ENCODE peak calls at places on chromosomes 2 and 18, in seven cellular contexts. P is nucleus accumbens; E is KG1; W is activated CD4-positive, alpha-beta T cell treated with anti-CD3 and anti-CD28 coated beads, Interleukin-2, amount 50 U/mL, for 24 hours; R is sciatic nerve; J is NCI-H2081; U is EL. A is an unnamed sample.

GRCh38 chr2:196376984-196377877 is 205.9 kb upstream of the STK17B start:
- DNase-seq in P (no peak), E (no peak), W (peak), R (no peak), J (no peak), U (no peak), A (no peak)

GRCh38 chr2:10266133-10266620 is 36.5 kb upstream of the HPCAL1 start:
- DNase-seq in P (no peak), E (no peak), W (no peak), R (peak), J (no peak), U (peak), A (no peak)

GRCh38 chr2:241350878-241351639 is 5.0 kb upstream of the FARP2 start:
- DNase-seq in P (no peak), E (no peak), W (no peak), R (no peak), J (no peak), U (no peak), A (no peak)

GRCh38 chr2:163453920-163454319 is 281.9 kb downstream of the FIGN start:
- DNase-seq in P (no peak), E (no peak), W (no peak), R (no peak), J (no peak), U (no peak), A (no peak)

GRCh38 chr2:122338000-122338399 is 582.5 kb downstream of the TSN start:
- DNase-seq in P (no peak), E (no peak), W (no peak), R (no peak), J (no peak), U (no peak), A (no peak)

GRCh38 chr2:220499281-220499680 is 871.9 kb downstream of the SLC4A3 start:
- DNase-seq in P (no peak), E (no peak), W (no peak), R (no peak), J (no peak), U (peak), A (no peak)

GRCh38 chr2:113263546-113263945 is 15.2 kb downstream of the PAX8 start:
- DNase-seq in P (no peak), E (no peak), W (no peak), R (no peak), J (no peak), U (no peak), A (no peak)

GRCh38 chr18:42053188-42053781 is 98.3 kb downstream of the PIK3C3 start:
- DNase-seq in P (no peak), E (no peak), W (peak), R (peak), J (peak), U (peak), A (no peak)

GRCh38 chr2:21924640-21925285 is 801.0 kb downstream of the TDRD15 start:
- DNase-seq in P (no peak), E (no peak), W (no peak), R (no peak), J (no peak), U (no peak), A (no peak)

GRCh38 chr2:185567940-185568339 is 170.7 kb upstream of the FSIP2 start:
- DNase-seq in P (no peak), E (no peak), W (no peak), R (no peak), J (no peak), U (no peak), A (no peak)

GRCh38 chr2:230812041-230812440 is 52.7 kb upstream of the ITM2C start:
- DNase-seq in P (no peak), E (no peak), W (no peak), R (no peak), J (no peak), U (no peak), A (no peak)

GRCh38 chr2:240848900-240849680 is 19.5 kb upstream of the AGXT start:
- DNase-seq in P (no peak), E (no peak), W (no peak), R (no peak), J (no peak), U (no peak), A (no peak)

GRCh38 chr2:128607981-128608506 is 289.4 kb upstream of the HS6ST1 start:
- DNase-seq in P (no peak), E (no peak), W (no peak), R (peak), J (no peak), U (no peak), A (no peak)

GRCh38 chr2:231364961-231365810 is 30.3 kb upstream of the B3GNT7 start:
- DNase-seq in P (no peak), E (no peak), W (no peak), R (peak), J (peak), U (peak), A (no peak)

GRCh38 chr2:149989447-149990063 is 402.0 kb upstream of the MMADHC start:
- DNase-seq in P (no peak), E (no peak), W (no peak), R (no peak), J (no peak), U (peak), A (no peak)

GRCh38 chr2:54818226-54818625 is 94.8 kb downstream of the EML6 start:
- DNase-seq in P (no peak), E (no peak), W (no peak), R (no peak), J (no peak), U (no peak), A (no peak)

GRCh38 chr2:74206180-74206688 is 7.8 kb downstream of the MTHFD2 start:
- DNase-seq in P (no peak), E (no peak), W (peak), R (no peak), J (no peak), U (peak), A (no peak)

GRCh38 chr18:12944724-12945123 is 3.1 kb upstream of the SEH1L start:
- DNase-seq in P (no peak), E (no peak), W (no peak), R (no peak), J (peak), U (peak), A (no peak)

GRCh38 chr2:149380205-149380604 is 49.8 kb downstream of the LYPD6 start:
- DNase-seq in P (no peak), E (no peak), W (no peak), R (no peak), J (no peak), U (no peak), A (no peak)

GRCh38 chr2:111534816-111535803 is 348.9 kb downstream of the ANAPC1 start:
- DNase-seq in P (no peak), E (no peak), W (no peak), R (no peak), J (no peak), U (peak), A (no peak)

GRCh38 chr2:198587201-198587600 is 782.8 kb downstream of the PLCL1 start:
- DNase-seq in P (no peak), E (no peak), W (no peak), R (no peak), J (no peak), U (no peak), A (no peak)

A was measured in 8988T.